ENCODE peak calls at places on chromosomes 5 and 9, in five cellular contexts. Y is cardiac muscle cell, P is SJSA1, D is GM23248, T is AG04450. L is an unnamed sample.

GRCh38 chr5:61182449-61182848 is 20.2 kb upstream of the SMIM15 start:
- DNase-seq in P (peak; percentile 44), T (no peak), D (no peak), Y (no peak), L (no peak)

GRCh38 chr5:6377582-6378127 is 692 bp downstream of the MED10 start:
- DNase-seq in P (no peak), D (peak; percentile 34), Y (no peak), T (no peak), L (no peak)

GRCh38 chr5:33968133-33969005 is 16.1 kb downstream of the SLC45A2 start:
- DNase-seq in D (no peak), T (no peak), P (no peak), Y (no peak), L (no peak)

GRCh38 chr9:76658510-76659231 is 105.6 kb upstream of the PCA3 start:
- DNase-seq in Y (peak; percentile 47), T (peak; percentile 43), P (peak; percentile 59), D (peak; percentile 74), L (no peak)

GRCh38 chr5:112417931-112418358 is 1.1 kb downstream of the EPB41L4A start:
- DNase-seq in P (peak; percentile 20), Y (peak; percentile 46), D (peak; percentile 60), T (no peak), L (no peak)

GRCh38 chr9:124218438-124219289 is 39.1 kb upstream of the NEK6 start:
- DNase-seq in D (peak; percentile 78), T (no peak), Y (no peak), P (peak; percentile 56), L (no peak)

GRCh38 chr5:100502684-100503083 is 32.5 kb upstream of the FAM174A start:
- DNase-seq in Y (no peak), D (no peak), T (no peak), P (no peak), L (no peak)

GRCh38 chr9:120394058-120394669 is 185.8 kb downstream of the CDK5RAP2 start:
- DNase-seq in T (peak; percentile 87), P (peak; percentile 44), Y (no peak), D (peak; percentile 93), L (no peak)

GRCh38 chr5:141746395-141746794 is 64.4 kb upstream of the ARAP3 start:
- DNase-seq in T (no peak), P (no peak), D (no peak), Y (no peak), L (no peak)
- H3K9me3 ChIP-seq in T (no peaks in the 10 kb centered on the region), P (no peaks in the 10 kb centered on the region), D (no peaks in the 10 kb centered on the region), Y (no peaks in the 10 kb centered on the region), L (no peaks in the 10 kb centered on the region)

DNA sequence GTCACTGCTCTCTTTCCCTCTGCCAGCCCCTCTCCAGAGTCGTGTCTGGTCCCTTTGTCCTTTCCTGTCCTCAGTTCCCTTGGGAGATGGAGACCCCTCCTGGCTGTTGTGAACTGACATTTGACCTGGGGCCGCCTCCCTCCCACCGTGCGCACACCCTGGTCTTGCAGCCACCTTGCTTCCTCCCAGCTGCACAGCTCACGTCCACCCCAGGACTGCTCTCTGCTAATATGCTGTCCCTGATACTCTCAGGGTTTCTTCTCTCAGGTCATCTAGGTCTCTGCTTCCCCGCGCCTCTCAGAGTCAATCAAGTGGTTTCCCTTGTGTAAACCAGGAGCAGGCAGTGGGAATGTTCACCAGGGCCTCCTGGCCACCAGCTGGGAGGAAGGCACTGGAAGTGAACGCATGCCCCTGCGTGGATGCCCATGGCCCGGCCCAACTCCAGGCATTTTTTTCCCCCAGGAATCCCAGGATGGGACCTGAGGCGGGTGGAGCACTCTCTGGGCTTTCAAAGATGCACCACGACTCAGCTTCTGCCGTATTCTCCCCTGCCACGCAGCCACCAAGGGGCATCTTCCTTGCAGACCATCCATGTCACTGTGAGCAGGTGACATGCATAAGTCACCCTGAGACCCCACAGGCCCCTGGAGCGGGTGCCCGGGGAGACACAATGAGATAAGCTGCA is 142.4 kb downstream of the OLFM1 start:
- DNase-seq in Y (no peak), T (no peak), P (no peak), D (no peak), L (no peak)
- H3K9me3 ChIP-seq in Y (no peaks in the 10 kb centered on the region), T (peaks cover 63% of the 10 kb centered on the region), P (no peaks in the 10 kb centered on the region), D (no peaks in the 10 kb centered on the region), L (peaks cover 5% of the 10 kb centered on the region)

GRCh38 chr9:1047605-1048235 is 2.4 kb upstream of the DMRT2 start:
- DNase-seq in Y (no peak), T (no peak), D (peak; percentile 50), P (no peak), L (no peak)

GRCh38 chr9:1048853-1049252 is 1.3 kb upstream of the DMRT2 start:
- DNase-seq in Y (no peak), P (no peak), D (no peak), T (no peak), L (no peak)

GRCh38 chr9:1049641-1050040 is 516 bp upstream of the DMRT2 start:
- DNase-seq in T (no peak), P (no peak), Y (no peak), D (no peak), L (no peak)

GRCh38 chr9:1044643-1045042 is 5.5 kb upstream of the DMRT2 start:
- DNase-seq in D (no peak), T (no peak), P (no peak), Y (no peak), L (no peak)

DNA sequence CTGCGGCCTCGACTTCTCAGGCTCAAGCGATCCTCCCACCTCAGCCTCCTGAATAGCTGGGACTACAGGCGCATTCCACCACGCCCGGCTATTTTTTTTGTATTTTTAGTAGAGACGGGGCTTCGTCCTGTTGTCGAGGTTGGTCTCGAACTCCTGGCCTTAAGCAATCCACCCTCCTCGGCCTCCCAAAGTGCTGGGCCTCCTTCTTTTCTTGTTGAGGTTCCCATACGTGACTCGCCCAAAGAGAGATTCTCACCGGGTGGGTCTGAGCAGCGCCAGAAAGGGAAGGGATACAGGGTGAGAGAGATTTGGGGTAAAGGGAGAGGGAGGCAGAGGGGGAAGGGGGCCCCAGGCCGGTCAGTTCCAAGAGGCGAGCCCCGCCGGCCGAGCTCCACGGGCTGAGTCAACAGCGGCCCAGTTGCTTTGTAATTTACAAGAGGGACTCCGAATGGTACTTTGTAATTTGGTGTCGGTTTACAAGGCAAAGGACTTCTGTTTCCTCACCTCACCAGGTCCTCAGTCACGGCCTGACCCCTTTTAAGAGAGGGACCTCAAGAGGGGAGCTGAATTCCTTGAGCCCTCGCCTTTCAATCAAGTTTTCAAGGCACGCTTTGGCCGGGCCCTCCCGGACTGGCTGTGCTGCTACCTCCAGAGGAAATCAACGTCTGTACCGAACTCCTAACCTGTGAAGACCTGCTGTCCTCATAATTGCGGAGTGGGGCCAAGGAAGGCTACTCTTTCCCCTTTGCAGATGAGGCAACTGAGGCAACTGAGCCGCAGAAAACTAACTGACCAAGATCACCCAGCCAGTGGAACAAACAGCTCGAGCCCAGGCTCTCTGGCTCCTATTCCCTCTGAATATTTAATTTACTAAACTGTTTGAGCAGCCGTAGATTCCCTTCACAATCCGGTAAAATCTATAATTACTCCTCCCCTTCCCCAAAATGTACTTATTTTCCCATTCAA is 3.2 kb upstream of the DMRT2 start:
- DNase-seq in T (no peak), P (no peak), D (no peak), Y (peak; percentile 18), L (no peak)
- H3K9me3 ChIP-seq in T (peaks cover 19% of the 10 kb centered on the region), P (no peaks in the 10 kb centered on the region), D (no peaks in the 10 kb centered on the region), Y (no peaks in the 10 kb centered on the region), L (peaks cover 9% of the 10 kb centered on the region)

GRCh38 chr9:24436761-24437160 is 108.9 kb downstream of the IZUMO3 start:
- DNase-seq in D (no peak), Y (peak; percentile 17), P (no peak), T (no peak), L (no peak)
- H3K9me3 ChIP-seq in D (peaks cover 3% of the 10 kb centered on the region), Y (no peaks in the 10 kb centered on the region), P (no peaks in the 10 kb centered on the region), T (peaks cover 4% of the 10 kb centered on the region), L (no peaks in the 10 kb centered on the region)

GRCh38 chr9:96751815-96752214 is 26.1 kb downstream of the ZNF510 start:
- DNase-seq in Y (no peak), P (no peak), D (no peak), T (no peak), L (no peak)
- H3K9me3 ChIP-seq in Y (peaks cover 7% of the 10 kb centered on the region), P (peaks cover 14% of the 10 kb centered on the region), D (peaks cover 3% of the 10 kb centered on the region), T (peaks cover 21% of the 10 kb centered on the region), L (peaks cover 54% of the 10 kb centered on the region)

GRCh38 chr5:141303756-141304155 is at the start of gene SLC25A2:
- DNase-seq in P (no peak), Y (no peak), T (no peak), D (no peak), L (no peak)
- H3K9me3 ChIP-seq in P (peaks cover 41% of the 10 kb centered on the region), Y (no peaks in the 10 kb centered on the region), T (peaks cover 46% of the 10 kb centered on the region), D (no peaks in the 10 kb centered on the region), L (peaks cover 2% of the 10 kb centered on the region)

L was measured in WERI-Rb-1.